ENCODE peak calls at places on chromosomes 3 and 15, in nine cellular contexts. P, W, H, Z, C, L, T, Q and O are unnamed samples.

GRCh38 chr3:179510496-179510895 is 52.2 kb upstream of the ACTL6A start:
- DNase-seq in W (no peak), C (no peak), P (no peak), L (no peak), Z (no peak), T (no peak), Q (no peak), H (no peak), O (no peak)

GRCh38 chr15:83653288-83653638 is 660 bp upstream of the ADAMTSL3 start:
- DNase-seq in T (no peak), L (no peak), P (no peak), H (no peak), Q (no peak), C (no peak), Z (no peak), W (no peak), O (no peak)

GRCh38 chr15:48360841-48361240 is 29.6 kb downstream of the DUT start:
- DNase-seq in H (no peak), P (no peak), L (no peak), Z (no peak), T (no peak), Q (no peak), C (no peak), W (no peak), O (no peak)

GRCh38 chr15:99361541-99362185 is 110.4 kb downstream of the LRRC28 start:
- DNase-seq in P (no peak), L (peak), H (no peak), W (no peak), C (peak), T (no peak), Z (no peak), Q (no peak), O (no peak)

GRCh38 chr15:54528021-54528420 is 549.8 kb downstream of the UNC13C start:
- DNase-seq in H (no peak), Z (no peak), C (no peak), T (no peak), P (no peak), Q (no peak), L (no peak), W (no peak), O (no peak)

GRCh38 chr3:71011565-71012287 is 571.8 kb downstream of the FOXP1 start:
- DNase-seq in Q (no peak), P (no peak), T (no peak), C (no peak), W (no peak), H (no peak), L (no peak), Z (no peak), O (no peak)

GRCh38 chr3:25495726-25496125 is 67.7 kb downstream of the RARB start:
- DNase-seq in L (no peak), P (no peak), W (no peak), Z (no peak), H (no peak), Q (no peak), T (no peak), C (no peak), O (no peak)

GRCh38 chr15:63200464-63201242 is 11.2 kb downstream of the RAB8B start:
- DNase-seq in T (no peak), W (no peak), H (no peak), Z (no peak), P (no peak), Q (no peak), C (no peak), L (peak), O (no peak)

GRCh38 chr3:43855674-43856299 is 165.0 kb downstream of the ABHD5 start:
- DNase-seq in L (peak), C (peak), P (no peak), Z (peak), T (no peak), Q (no peak), W (peak), H (peak), O (no peak)

GRCh38 chr3:38587548-38588131 is 61.8 kb downstream of the SCN5A start:
- DNase-seq in L (no peak), Q (peak), W (no peak), T (no peak), H (no peak), P (no peak), Z (peak), C (no peak), O (peak)

GRCh38 chr3:17054301-17054700 is 169.5 kb downstream of the PLCL2 start:
- DNase-seq in H (no peak), W (no peak), C (no peak), Q (no peak), P (no peak), T (no peak), L (no peak), Z (no peak), O (no peak)

GRCh38 chr3:143286392-143287010 is 166.9 kb downstream of the CHST2 start:
- DNase-seq in P (no peak), Z (no peak), Q (no peak), H (no peak), L (no peak), T (no peak), C (no peak), W (no peak), O (no peak)

GRCh38 chr3:43394071-43394501 is 107.7 kb downstream of the SNRK start:
- DNase-seq in W (no peak), T (no peak), Q (no peak), C (no peak), L (no peak), P (no peak), H (no peak), Z (no peak), O (no peak)

GRCh38 chr3:195093731-195094130 is 177.2 kb downstream of the XXYLT1 start:
- DNase-seq in L (no peak), Q (no peak), Z (no peak), P (no peak), T (no peak), C (no peak), H (no peak), W (no peak), O (peak)

GRCh38 chr3:34140606-34141005 is 342.2 kb downstream of the PDCD6IP start:
- DNase-seq in Z (no peak), H (no peak), T (no peak), L (no peak), C (no peak), W (peak), P (no peak), Q (no peak), O (no peak)

GRCh38 chr3:17979248-17979647 is 236.8 kb upstream of the TBC1D5 start:
- DNase-seq in L (no peak), Z (no peak), T (no peak), P (no peak), Q (no peak), W (no peak), C (no peak), H (no peak), O (no peak)

GRCh38 chr3:129593230-129593594 is 13.3 kb downstream of the PLXND1 start:
- DNase-seq in Z (no peak), T (no peak), P (no peak), C (no peak), Q (no peak), L (no peak), W (no peak), H (no peak), O (no peak)

GRCh38 chr3:30665539-30665938 is 59.1 kb downstream of the TGFBR2 start:
- DNase-seq in C (no peak), T (no peak), L (no peak), P (no peak), H (no peak), W (no peak), Q (no peak), Z (no peak), O (no peak)

GRCh38 chr15:99146661-99147060 is 41.8 kb downstream of the SYNM start:
- DNase-seq in H (no peak), Z (no peak), L (no peak), Q (peak), P (no peak), W (no peak), C (no peak), T (no peak), O (no peak)

GRCh38 chr3:190385835-190386688 is 1.9 kb upstream of the CLDN16 start:
- DNase-seq in P (no peak), H (no peak), C (peak), L (no peak), Z (no peak), Q (no peak), W (no peak), T (no peak), O (no peak)

GRCh38 chr3:186839874-186840641 is 2.5 kb upstream of the ADIPOQ start:
- DNase-seq in P (no peak), T (no peak), Z (no peak), H (no peak), L (no peak), C (peak), Q (no peak), W (no peak), O (no peak)

GRCh38 chr3:58183891-58184290 is 26.9 kb downstream of the DNASE1L3 start:
- DNase-seq in W (no peak), P (no peak), Z (no peak), H (no peak), C (no peak), L (no peak), Q (no peak), T (no peak), O (no peak)

GRCh38 chr3:68764554-68764953 is 167.8 kb downstream of the TAFA4 start:
- DNase-seq in T (no peak), L (no peak), W (no peak), Q (no peak), Z (no peak), H (peak), P (no peak), C (no peak), O (no peak)

GRCh38 chr15:84595660-84596059 is 5.1 kb upstream of the ZSCAN2 start:
- DNase-seq in P (no peak), H (no peak), C (no peak), Q (no peak), L (no peak), Z (no peak), T (no peak), W (no peak), O (no peak)

GRCh38 chr3:124315215-124316033 is 323.5 kb upstream of the ROPN1 start:
- DNase-seq in Z (no peak), H (no peak), P (no peak), Q (no peak), C (peak), T (no peak), L (no peak), W (no peak), O (no peak)